ENCODE peak calls at places on chromosome 21, in five cellular contexts. One of them, this sample, is unnamed.

GRCh38 chr21:46182548-46183336 is 1.5 kb downstream of the SPATC1L start:
- DNase-seq in activated CD4-positive, CD25-positive, alpha-beta regulatory T cell treated with anti-CD3 and anti-CD28 coated beads, Interleukin-2, amount 50 U/mL, for 72 hours: no peak
- DNase-seq in stimulated activated CD4-positive, alpha-beta T cell treated with anti-CD3 and anti-CD28 coated beads, Interleukin-4, amount 100 ng/mL, for 48 hours: no peak
- DNase-seq in NT2/D1: no peak
- DNase-seq in T-helper 1 cell: no peak
- DNase-seq in this sample: no peak

GRCh38 chr21:44024895-44025353 is 12.8 kb downstream of the TRAPPC10 start:
- DNase-seq in activated CD4-positive, CD25-positive, alpha-beta regulatory T cell treated with anti-CD3 and anti-CD28 coated beads, Interleukin-2, amount 50 U/mL, for 72 hours: no peak
- DNase-seq in stimulated activated CD4-positive, alpha-beta T cell treated with anti-CD3 and anti-CD28 coated beads, Interleukin-4, amount 100 ng/mL, for 48 hours: no peak
- DNase-seq in NT2/D1: no peak
- DNase-seq in T-helper 1 cell: no peak
- DNase-seq in this sample: no peak

GRCh38 chr21:19541612-19542011 is 1138.0 kb upstream of the TMPRSS15 start:
- DNase-seq in activated CD4-positive, CD25-positive, alpha-beta regulatory T cell treated with anti-CD3 and anti-CD28 coated beads, Interleukin-2, amount 50 U/mL, for 72 hours: no peak
- DNase-seq in stimulated activated CD4-positive, alpha-beta T cell treated with anti-CD3 and anti-CD28 coated beads, Interleukin-4, amount 100 ng/mL, for 48 hours: no peak
- DNase-seq in NT2/D1: no peak
- DNase-seq in T-helper 1 cell: no peak
- DNase-seq in this sample: no peak

GRCh38 chr21:15809818-15810217 is 80.0 kb downstream of the USP25 start:
- DNase-seq in activated CD4-positive, CD25-positive, alpha-beta regulatory T cell treated with anti-CD3 and anti-CD28 coated beads, Interleukin-2, amount 50 U/mL, for 72 hours: no peak
- DNase-seq in stimulated activated CD4-positive, alpha-beta T cell treated with anti-CD3 and anti-CD28 coated beads, Interleukin-4, amount 100 ng/mL, for 48 hours: no peak
- DNase-seq in NT2/D1: no peak
- DNase-seq in T-helper 1 cell: no peak
- DNase-seq in this sample: peak

GRCh38 chr21:46557919-46558392 is 46.9 kb downstream of the S100B start:
- DNase-seq in activated CD4-positive, CD25-positive, alpha-beta regulatory T cell treated with anti-CD3 and anti-CD28 coated beads, Interleukin-2, amount 50 U/mL, for 72 hours: no peak
- DNase-seq in stimulated activated CD4-positive, alpha-beta T cell treated with anti-CD3 and anti-CD28 coated beads, Interleukin-4, amount 100 ng/mL, for 48 hours: no peak
- DNase-seq in NT2/D1: no peak
- DNase-seq in T-helper 1 cell: no peak
- DNase-seq in this sample: no peak

GRCh38 chr21:29064850-29065481 is 8.5 kb downstream of the CCT8 start:
- DNase-seq in activated CD4-positive, CD25-positive, alpha-beta regulatory T cell treated with anti-CD3 and anti-CD28 coated beads, Interleukin-2, amount 50 U/mL, for 72 hours: no peak
- DNase-seq in stimulated activated CD4-positive, alpha-beta T cell treated with anti-CD3 and anti-CD28 coated beads, Interleukin-4, amount 100 ng/mL, for 48 hours: no peak
- DNase-seq in NT2/D1: no peak
- DNase-seq in T-helper 1 cell: no peak
- DNase-seq in this sample: no peak

GRCh38 chr21:26124421-26124833 is 46.1 kb downstream of the APP start:
- DNase-seq in activated CD4-positive, CD25-positive, alpha-beta regulatory T cell treated with anti-CD3 and anti-CD28 coated beads, Interleukin-2, amount 50 U/mL, for 72 hours: no peak
- DNase-seq in stimulated activated CD4-positive, alpha-beta T cell treated with anti-CD3 and anti-CD28 coated beads, Interleukin-4, amount 100 ng/mL, for 48 hours: no peak
- DNase-seq in NT2/D1: no peak
- DNase-seq in T-helper 1 cell: no peak
- DNase-seq in this sample: no peak

GRCh38 chr21:20004353-20004752 is 993.9 kb upstream of the NCAM2 start:
- DNase-seq in activated CD4-positive, CD25-positive, alpha-beta regulatory T cell treated with anti-CD3 and anti-CD28 coated beads, Interleukin-2, amount 50 U/mL, for 72 hours: no peak
- DNase-seq in stimulated activated CD4-positive, alpha-beta T cell treated with anti-CD3 and anti-CD28 coated beads, Interleukin-4, amount 100 ng/mL, for 48 hours: no peak
- DNase-seq in NT2/D1: no peak
- DNase-seq in T-helper 1 cell: no peak
- DNase-seq in this sample: no peak

GRCh38 chr21:18275740-18276139 is 31.1 kb downstream of the CHODL start:
- DNase-seq in activated CD4-positive, CD25-positive, alpha-beta regulatory T cell treated with anti-CD3 and anti-CD28 coated beads, Interleukin-2, amount 50 U/mL, for 72 hours: no peak
- DNase-seq in stimulated activated CD4-positive, alpha-beta T cell treated with anti-CD3 and anti-CD28 coated beads, Interleukin-4, amount 100 ng/mL, for 48 hours: no peak
- DNase-seq in NT2/D1: no peak
- DNase-seq in T-helper 1 cell: no peak
- DNase-seq in this sample: no peak

GRCh38 chr21:39976805-39977204 is 109.6 kb downstream of the PCP4 start:
- DNase-seq in activated CD4-positive, CD25-positive, alpha-beta regulatory T cell treated with anti-CD3 and anti-CD28 coated beads, Interleukin-2, amount 50 U/mL, for 72 hours: no peak
- DNase-seq in stimulated activated CD4-positive, alpha-beta T cell treated with anti-CD3 and anti-CD28 coated beads, Interleukin-4, amount 100 ng/mL, for 48 hours: no peak
- DNase-seq in NT2/D1: no peak
- DNase-seq in T-helper 1 cell: no peak
- DNase-seq in this sample: no peak

GRCh38 chr21:42251654-42252053 is 32.7 kb downstream of the ABCG1 start:
- DNase-seq in activated CD4-positive, CD25-positive, alpha-beta regulatory T cell treated with anti-CD3 and anti-CD28 coated beads, Interleukin-2, amount 50 U/mL, for 72 hours: no peak
- DNase-seq in stimulated activated CD4-positive, alpha-beta T cell treated with anti-CD3 and anti-CD28 coated beads, Interleukin-4, amount 100 ng/mL, for 48 hours: no peak
- DNase-seq in NT2/D1: no peak
- DNase-seq in T-helper 1 cell: no peak
- DNase-seq in this sample: no peak

GRCh38 chr21:45256912-45257672 is 30.6 kb downstream of the POFUT2 start:
- DNase-seq in activated CD4-positive, CD25-positive, alpha-beta regulatory T cell treated with anti-CD3 and anti-CD28 coated beads, Interleukin-2, amount 50 U/mL, for 72 hours: no peak
- DNase-seq in stimulated activated CD4-positive, alpha-beta T cell treated with anti-CD3 and anti-CD28 coated beads, Interleukin-4, amount 100 ng/mL, for 48 hours: no peak
- DNase-seq in NT2/D1: no peak
- DNase-seq in T-helper 1 cell: no peak
- DNase-seq in this sample: no peak